ENCODE peak calls at places on chromosomes 3 and 15, in five cellular contexts. S is effector memory CD4-positive, alpha-beta T cell; J is tibial nerve; Q is esophagus squamous epithelium; E is IMR-90. R is an unnamed sample. For H3K4me1, the result is how much of the 10 kb centered on the place peaks cover.

GRCh38 chr3:188303823-188304222 is 149.9 kb downstream of the LPP start:
- DNase-seq in S (no peak), J (no peak), Q (no peak), E (no peak), R (no peak)

GRCh38 chr15:59885832-59886231 is 118.3 kb upstream of the FOXB1 start:
- DNase-seq in S (no peak), J (no peak), Q (no peak), E (no peak), R (no peak)

GRCh38 chr3:170418422-170419300 is at the start of gene CLDN11:
- DNase-seq in S (no peak), J (peak), Q (no peak), E (peak), R (no peak)

GRCh38 chr15:29449136-29449535 is 179.5 kb upstream of the NSMCE3 start:
- DNase-seq in S (no peak), J (no peak), Q (no peak), E (no peak), R (no peak)

GRCh38 chr15:39589815-39590644 is 9.2 kb downstream of the THBS1 start:
- DNase-seq in S (no peak), J (no peak), Q (no peak), E (peak), R (no peak)

GRCh38 chr3:151838574-151839312 is 24.8 kb downstream of the AADAC start:
- DNase-seq in S (no peak), J (no peak), Q (no peak), E (peak), R (no peak)

GRCh38 chr3:10500717-10501663 is 4.4 kb downstream of the ATP2B2 start:
- DNase-seq in S (no peak), J (no peak), Q (no peak), E (no peak), R (no peak)

GRCh38 chr15:52786436-52787122 is 3.6 kb downstream of the ONECUT1 start:
- DNase-seq in S (no peak), J (no peak), Q (no peak), E (no peak), R (no peak)

GRCh38 chr15:61228025-61228901 is 839 bp downstream of the RORA start:
- DNase-seq in S (no peak), J (no peak), Q (no peak), E (peak), R (no peak)
- H3K4me3 ChIP-seq in S (no peak), J (peak), Q (peak), E (peak), R (peak)

DNA sequence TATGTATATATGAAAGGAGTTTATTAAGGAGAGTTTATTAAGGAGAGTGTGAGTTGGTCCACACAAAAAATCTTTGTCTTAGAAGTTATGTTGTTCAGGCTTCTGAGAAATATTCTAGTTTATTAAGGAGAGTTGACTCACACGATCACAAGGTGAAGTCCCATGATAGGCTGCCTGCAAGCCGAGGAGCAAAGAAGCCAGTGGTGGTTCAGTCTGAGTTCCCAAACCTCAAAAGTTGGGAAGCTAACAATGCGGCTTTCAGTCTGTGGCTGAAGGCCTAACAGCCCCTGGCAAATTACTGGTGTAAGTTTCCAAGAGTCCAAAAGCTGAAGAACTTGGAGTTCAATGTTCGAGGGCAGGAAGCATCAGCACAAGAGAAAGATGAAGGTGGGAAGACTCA is 42.4 kb upstream of the DAZL start:
- DNase-seq in S (no peak), J (no peak), Q (no peak), E (no peak), R (no peak)
- H3K4me1 ChIP-seq in S (under half), J (under half), Q (under half), E (under half), R (under half)

DNA sequence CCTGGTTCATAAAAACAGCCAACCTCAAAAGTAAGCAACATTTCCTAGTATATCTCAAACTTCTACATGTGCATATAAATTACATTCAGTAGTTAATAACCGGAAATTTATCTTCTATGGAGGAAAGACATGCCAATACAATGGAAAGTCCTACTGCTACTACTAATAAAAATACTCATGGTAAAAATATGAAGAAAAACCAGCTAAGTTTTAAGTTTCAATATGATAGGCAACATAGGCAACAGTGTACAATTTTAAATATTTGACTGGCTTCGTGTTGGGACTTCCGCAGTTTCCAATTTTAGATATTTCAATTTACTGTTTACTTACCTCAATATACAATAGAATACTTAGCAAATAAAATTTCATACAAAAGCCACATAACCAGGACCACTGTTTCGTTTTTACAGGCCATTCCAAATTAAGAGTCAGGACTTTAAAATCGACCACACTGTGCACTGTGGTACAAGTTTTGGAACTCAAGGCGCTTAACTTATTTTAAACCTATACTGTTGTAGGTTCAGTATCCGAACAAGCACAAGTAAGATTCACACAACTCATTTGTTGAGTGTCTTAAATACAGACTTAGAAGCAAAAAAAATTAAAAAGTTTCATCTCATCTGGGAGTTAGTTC is 2.9 kb downstream of the NAA50 start:
- DNase-seq in S (no peak), J (no peak), Q (no peak), E (no peak), R (no peak)
- H3K4me3 ChIP-seq in S (no peak), J (no peak), Q (peak), E (no peak), R (no peak)

GRCh38 chr15:67098768-67099282 is 33.4 kb downstream of the SMAD3 start:
- DNase-seq in S (no peak), J (no peak), Q (no peak), E (no peak), R (no peak)
- H3K4me1 ChIP-seq in S (half or more), J (half or more), Q (under half), E (half or more), R (half or more)

GRCh38 chr3:131350506-131350905 is 31.1 kb upstream of the NUDT16 start:
- DNase-seq in S (no peak), J (no peak), Q (no peak), E (peak), R (no peak)
- H3K4me3 ChIP-seq in S (no peak), J (no peak), Q (no peak), E (no peak), R (no peak)

GRCh38 chr3:52288674-52289073 is 1.0 kb downstream of the GLYCTK start:
- DNase-seq in S (no peak), J (no peak), Q (no peak), E (no peak), R (no peak)
- H3K4me1 ChIP-seq in S (under half), J (under half), Q (under half), E (under half), R (under half)

R was measured in right atrium auricular region.